ENCODE peak calls at places on chromosomes 2 and 18, in four cellular contexts. One of them, this sample, is unnamed.

GRCh38 chr2:10363861-10364610 is 61.3 kb downstream of the HPCAL1 start:
- DNase-seq in heart right ventricle: no peak
- DNase-seq in ascending aorta: no peak
- DNase-seq in RWPE2: no peak
- DNase-seq in this sample: no peak

GRCh38 chr2:202084265-202084664 is 11.2 kb downstream of the KIAA2012 start:
- DNase-seq in heart right ventricle: no peak
- DNase-seq in ascending aorta: no peak
- DNase-seq in RWPE2: no peak
- DNase-seq in this sample: no peak

GRCh38 chr2:208097801-208098200 is 26.5 kb downstream of the CRYGD start:
- DNase-seq in heart right ventricle: no peak
- DNase-seq in ascending aorta: no peak
- DNase-seq in RWPE2: no peak
- DNase-seq in this sample: no peak

GRCh38 chr2:11866358-11867335 is 120.2 kb downstream of the LPIN1 start:
- DNase-seq in heart right ventricle: no peak
- DNase-seq in ascending aorta: no peak
- DNase-seq in RWPE2: no peak
- DNase-seq in this sample: no peak

GRCh38 chr18:49487711-49488310 is 777 bp upstream of the C18orf32 start:
- DNase-seq in heart right ventricle: no peak
- DNase-seq in ascending aorta: no peak
- DNase-seq in RWPE2: no peak
- DNase-seq in this sample: no peak

GRCh38 chr2:36497570-36498163 is 100.3 kb downstream of the FEZ2 start:
- DNase-seq in heart right ventricle: no peak
- DNase-seq in ascending aorta: no peak
- DNase-seq in RWPE2: no peak
- DNase-seq in this sample: no peak

GRCh38 chr18:22318745-22319407 is 98.8 kb downstream of the CTAGE1 start:
- DNase-seq in heart right ventricle: no peak
- DNase-seq in ascending aorta: no peak
- DNase-seq in RWPE2: no peak
- DNase-seq in this sample: peak; percentile 58

GRCh38 chr2:164560181-164560792 is 61.0 kb downstream of the GRB14 start:
- DNase-seq in heart right ventricle: no peak
- DNase-seq in ascending aorta: no peak
- DNase-seq in RWPE2: no peak
- DNase-seq in this sample: no peak

GRCh38 chr18:67862069-67862468 is 345.5 kb upstream of the DSEL start:
- DNase-seq in heart right ventricle: no peak
- DNase-seq in ascending aorta: no peak
- DNase-seq in RWPE2: no peak
- DNase-seq in this sample: no peak

GRCh38 chr2:224956706-224957105 is 85.6 kb downstream of the DOCK10 start:
- DNase-seq in heart right ventricle: no peak
- DNase-seq in ascending aorta: no peak
- DNase-seq in RWPE2: no peak
- DNase-seq in this sample: no peak

GRCh38 chr2:215537621-215538020 is 101.8 kb upstream of the FN1 start:
- DNase-seq in heart right ventricle: no peak
- DNase-seq in ascending aorta: no peak
- DNase-seq in RWPE2: no peak
- DNase-seq in this sample: no peak

GRCh38 chr2:120319135-120319534 is 26.8 kb upstream of the INHBB start:
- DNase-seq in heart right ventricle: no peak
- DNase-seq in ascending aorta: no peak
- DNase-seq in RWPE2: peak; percentile 39
- DNase-seq in this sample: no peak
- TF ChIP-seq CTCF in heart right ventricle: no peak
- TF ChIP-seq CTCF in ascending aorta: no peak
- TF ChIP-seq CTCF in RWPE2: no peak
- TF ChIP-seq CTCF in this sample: no peak

DNA sequence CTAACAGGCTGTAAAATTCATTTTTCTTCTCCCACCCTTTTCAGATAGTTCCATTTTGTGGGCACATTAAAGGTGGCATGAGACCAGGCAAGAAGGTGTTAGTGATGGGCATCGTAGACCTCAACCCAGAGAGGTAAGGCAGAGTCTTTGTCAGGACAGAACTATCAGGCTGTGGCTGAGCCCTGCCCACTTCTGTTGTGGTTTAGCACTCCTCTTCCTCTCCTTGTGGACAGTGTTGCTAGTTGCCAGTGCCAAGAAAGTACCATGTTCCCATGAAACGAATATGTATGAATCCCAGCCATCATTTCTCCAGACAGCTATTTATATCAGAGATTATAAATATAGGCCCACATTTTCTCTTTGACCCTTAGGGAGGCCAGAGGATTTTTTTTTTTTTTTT is 1.6 kb downstream of the LGALSL start:
- DNase-seq in heart right ventricle: no peak
- DNase-seq in ascending aorta: no peak
- DNase-seq in RWPE2: no peak
- DNase-seq in this sample: no peak
- H3K4me3 ChIP-seq in heart right ventricle: no peak overlapping the region
- H3K4me3 ChIP-seq in ascending aorta: peak overlapping the region; percentile 76
- H3K4me3 ChIP-seq in RWPE2: no peak overlapping the region
- H3K4me3 ChIP-seq in this sample: no peak overlapping the region

DNA sequence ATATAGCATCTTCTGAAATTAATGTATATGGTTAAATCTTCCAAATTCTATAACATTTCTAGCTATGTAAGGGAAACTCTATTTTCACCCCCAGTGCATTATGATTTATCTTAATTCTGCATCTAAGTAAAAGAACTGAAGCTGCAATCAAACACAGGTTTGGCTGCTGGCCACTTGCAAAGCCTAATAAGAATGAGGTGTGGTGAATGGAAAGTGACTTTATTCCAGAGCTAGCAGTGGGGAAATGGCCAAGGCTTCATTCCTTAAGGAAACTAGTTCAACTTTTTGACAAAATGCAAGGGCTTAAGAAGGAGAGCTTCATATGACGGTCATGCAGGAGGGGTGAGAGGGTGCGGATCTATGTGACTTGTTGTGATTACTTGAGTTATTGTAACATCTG is 1802.0 kb downstream of the SUCLG1 start:
- DNase-seq in heart right ventricle: no peak
- DNase-seq in ascending aorta: no peak
- DNase-seq in RWPE2: no peak
- DNase-seq in this sample: no peak
- H3K9me3 ChIP-seq in heart right ventricle: no peaks in the 10 kb centered on the region
- H3K9me3 ChIP-seq in ascending aorta: no peaks in the 10 kb centered on the region
- H3K9me3 ChIP-seq in RWPE2: no peaks in the 10 kb centered on the region
- H3K9me3 ChIP-seq in this sample: no peaks in the 10 kb centered on the region

GRCh38 chr18:6525593-6525992 is 110.9 kb upstream of the L3MBTL4 start:
- DNase-seq in heart right ventricle: no peak
- DNase-seq in ascending aorta: no peak
- DNase-seq in RWPE2: no peak
- DNase-seq in this sample: no peak
- TF ChIP-seq CTCF in heart right ventricle: no peak
- TF ChIP-seq CTCF in ascending aorta: no peak
- TF ChIP-seq CTCF in RWPE2: no peak
- TF ChIP-seq CTCF in this sample: no peak

GRCh38 chr2:118807668-118808428 is 39.6 kb downstream of the EN1 start:
- DNase-seq in heart right ventricle: no peak
- DNase-seq in ascending aorta: no peak
- DNase-seq in RWPE2: no peak
- DNase-seq in this sample: no peak
- H3K4me3 ChIP-seq in heart right ventricle: no peak overlapping the region
- H3K4me3 ChIP-seq in ascending aorta: no peak overlapping the region
- H3K4me3 ChIP-seq in RWPE2: no peak overlapping the region
- H3K4me3 ChIP-seq in this sample: no peak overlapping the region

DNA sequence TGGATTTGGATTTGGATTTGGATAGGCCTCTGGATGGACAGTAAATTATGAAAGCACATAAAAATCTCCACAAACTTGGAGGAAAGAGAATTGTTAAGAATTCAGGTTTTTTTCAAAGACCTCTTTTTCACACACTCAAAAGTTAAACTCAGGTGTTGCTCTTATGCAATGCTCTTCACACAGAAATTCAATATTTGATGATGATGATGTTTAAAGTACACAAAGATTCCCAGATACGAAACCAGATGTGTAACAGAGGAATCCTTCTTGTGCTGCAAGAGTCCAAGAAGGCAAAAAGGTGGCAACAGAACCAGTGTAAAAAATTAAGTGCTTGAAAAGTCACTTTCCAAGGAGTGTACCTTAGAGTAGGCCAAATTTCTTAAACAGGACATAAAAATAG is 75.8 kb upstream of the SPATS2L start:
- DNase-seq in heart right ventricle: no peak
- DNase-seq in ascending aorta: no peak
- DNase-seq in RWPE2: no peak
- DNase-seq in this sample: no peak
- H3K9me3 ChIP-seq in heart right ventricle: no peaks in the 10 kb centered on the region
- H3K9me3 ChIP-seq in ascending aorta: no peaks in the 10 kb centered on the region
- H3K9me3 ChIP-seq in RWPE2: no peaks in the 10 kb centered on the region
- H3K9me3 ChIP-seq in this sample: no peaks in the 10 kb centered on the region

GRCh38 chr2:73285162-73285739 is 973 bp upstream of the FBXO41 start:
- DNase-seq in heart right ventricle: no peak
- DNase-seq in ascending aorta: no peak
- DNase-seq in RWPE2: no peak
- DNase-seq in this sample: no peak

GRCh38 chr2:73284296-73285161 is at the start of gene FBXO41:
- DNase-seq in heart right ventricle: peak; percentile 40
- DNase-seq in ascending aorta: no peak
- DNase-seq in RWPE2: peak; percentile 57
- DNase-seq in this sample: peak; percentile 59

GRCh38 chr2:73281244-73281643 is 3.0 kb downstream of the FBXO41 start:
- DNase-seq in heart right ventricle: no peak
- DNase-seq in ascending aorta: no peak
- DNase-seq in RWPE2: no peak
- DNase-seq in this sample: no peak

GRCh38 chr2:73283545-73284295 is 558 bp downstream of the FBXO41 start:
- DNase-seq in heart right ventricle: no peak
- DNase-seq in ascending aorta: no peak
- DNase-seq in RWPE2: no peak
- DNase-seq in this sample: no peak

DNA sequence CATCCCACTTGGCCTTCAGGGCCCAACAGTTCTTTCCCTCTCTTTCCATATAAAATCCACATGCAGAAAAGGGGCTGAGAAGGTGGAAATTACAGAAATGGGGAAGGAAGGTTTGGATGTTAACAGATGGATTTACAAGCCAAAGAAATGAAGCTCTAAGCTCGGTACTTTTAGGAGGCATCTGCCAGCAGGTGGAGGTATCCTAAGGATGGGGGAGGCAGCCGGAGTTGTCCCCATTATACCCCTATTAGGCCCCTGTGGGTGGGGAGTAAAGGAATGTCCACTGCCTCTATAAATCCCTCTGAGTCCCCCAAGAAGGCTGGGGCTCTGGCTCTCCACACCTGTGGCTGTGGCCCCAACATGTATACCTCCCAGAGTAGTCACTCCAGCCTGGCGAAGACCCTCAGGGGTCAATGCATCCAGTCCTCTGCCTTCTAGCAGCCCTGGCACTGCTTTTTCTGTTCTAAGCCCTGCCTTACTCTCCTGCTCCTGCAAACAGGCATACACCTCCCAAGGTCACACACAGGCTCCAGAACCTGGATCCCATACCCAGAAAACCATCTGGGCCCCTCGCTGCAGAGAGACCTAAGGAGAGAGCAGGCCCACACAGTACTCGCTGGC is 1.2 kb downstream of the FBXO41 start:
- DNase-seq in heart right ventricle: no peak
- DNase-seq in ascending aorta: no peak
- DNase-seq in RWPE2: no peak
- DNase-seq in this sample: no peak
- TF ChIP-seq CTCF in heart right ventricle: no peak
- TF ChIP-seq CTCF in ascending aorta: no peak
- TF ChIP-seq CTCF in RWPE2: no peak
- TF ChIP-seq CTCF in this sample: no peak

GRCh38 chr2:177271981-177272666 is 7.6 kb upstream of the NFE2L2 start:
- DNase-seq in heart right ventricle: no peak
- DNase-seq in ascending aorta: no peak
- DNase-seq in RWPE2: no peak
- DNase-seq in this sample: no peak
- H3K4me3 ChIP-seq in heart right ventricle: no peak overlapping the region
- H3K4me3 ChIP-seq in ascending aorta: no peak overlapping the region
- H3K4me3 ChIP-seq in RWPE2: no peak overlapping the region
- H3K4me3 ChIP-seq in this sample: no peak overlapping the region

GRCh38 chr2:148699830-148700229 is 55.3 kb downstream of the EPC2 start:
- DNase-seq in heart right ventricle: no peak
- DNase-seq in ascending aorta: no peak
- DNase-seq in RWPE2: no peak
- DNase-seq in this sample: no peak
- H3K9me3 ChIP-seq in heart right ventricle: no peaks in the 10 kb centered on the region
- H3K9me3 ChIP-seq in ascending aorta: peaks cover 40% of the 10 kb centered on the region
- H3K9me3 ChIP-seq in RWPE2: no peaks in the 10 kb centered on the region
- H3K9me3 ChIP-seq in this sample: no peaks in the 10 kb centered on the region

GRCh38 chr18:74476154-74476553 is 19.0 kb upstream of the DIPK1C start:
- DNase-seq in heart right ventricle: peak; percentile 42
- DNase-seq in ascending aorta: no peak
- DNase-seq in RWPE2: no peak
- DNase-seq in this sample: peak; percentile 67
- TF ChIP-seq CTCF in heart right ventricle: peak; percentile 79
- TF ChIP-seq CTCF in ascending aorta: peak; percentile 37
- TF ChIP-seq CTCF in RWPE2: peak; percentile 28
- TF ChIP-seq CTCF in this sample: peak; percentile 61

This sample was measured in testis.